ENCODE peak calls at places on chromosomes 16 and 17, in five cellular contexts. K is AG10803, B is heart right ventricle, C is PC-3, G is BE2C. D is an unnamed sample.

GRCh38 chr17:81712468-81713003 is 452 bp downstream of the SLC25A10 start:
- DNase-seq in K (peak; percentile 22), B (no peak), C (peak; percentile 25), G (peak; percentile 62), D (no peak)

GRCh38 chr16:68499011-68499410 is 40.1 kb upstream of the ZFP90 start:
- DNase-seq in K (no peak), B (no peak), C (peak; percentile 19), G (peak; percentile 77), D (no peak)

GRCh38 chr17:62703776-62704380 is 76.4 kb downstream of the MRC2 start:
- DNase-seq in K (peak; percentile 48), B (peak; percentile 62), C (peak; percentile 90), G (peak; percentile 87), D (peak; percentile 78)

GRCh38 chr16:68972008-68972407 is 128.7 kb downstream of the TANGO6 start:
- DNase-seq in K (no peak), B (no peak), C (no peak), G (no peak), D (no peak)

GRCh38 chr16:30977502-30977901 is 7.5 kb upstream of the HSD3B7 start:
- DNase-seq in K (no peak), B (no peak), C (no peak), G (peak; percentile 47), D (no peak)

GRCh38 chr16:87724490-87725291 is 41.1 kb downstream of the KLHDC4 start:
- DNase-seq in K (no peak), B (no peak), C (no peak), G (no peak), D (no peak)

GRCh38 chr17:50265690-50266306 is 8.5 kb upstream of the TMEM92 start:
- DNase-seq in K (no peak), B (no peak), C (no peak), G (no peak), D (no peak)

GRCh38 chr17:77011173-77012011 is 129.4 kb upstream of the SEC14L1 start:
- DNase-seq in K (peak; percentile 29), B (no peak), C (peak; percentile 83), G (peak; percentile 72), D (peak; percentile 75)

GRCh38 chr17:40922239-40922638 is 15.2 kb downstream of the KRT23 start:
- DNase-seq in K (peak; percentile 89), B (no peak), C (peak; percentile 67), G (peak; percentile 18), D (peak; percentile 46)

GRCh38 chr16:23079683-23080221 is 69.5 kb downstream of the USP31 start:
- DNase-seq in K (no peak), B (no peak), C (peak; percentile 75), G (no peak), D (peak; percentile 40)

GRCh38 chr17:49516190-49516589 is 21.1 kb downstream of the NGFR start:
- DNase-seq in K (no peak), B (no peak), C (no peak), G (no peak), D (peak; percentile 35)

GRCh38 chr17:63622571-63623390 is 564 bp downstream of the MAP3K3 start:
- DNase-seq in K (peak; percentile 52), B (peak; percentile 73), C (peak; percentile 58), G (peak; percentile 81), D (peak; percentile 64)

GRCh38 chr17:56779898-56780777 is 53.6 kb downstream of the C17orf67 start:
- DNase-seq in K (peak; percentile 60), B (peak; percentile 62), C (peak; percentile 95), G (peak; percentile 73), D (peak; percentile 85)

GRCh38 chr17:968812-969766 is 10.5 kb downstream of the NXN start:
- DNase-seq in K (no peak), B (no peak), C (no peak), G (no peak), D (no peak)

GRCh38 chr16:85615852-85616607 is 2.9 kb downstream of the GSE1 start:
- DNase-seq in K (peak; percentile 74), B (peak; percentile 75), C (peak; percentile 70), G (peak; percentile 93), D (peak; percentile 89)

GRCh38 chr17:9948967-9949366 is 43.9 kb upstream of the RCVRN start:
- DNase-seq in K (no peak), B (peak; percentile 21), C (no peak), G (no peak), D (no peak)

GRCh38 chr16:85528528-85529387 is 84.4 kb upstream of the GSE1 start:
- DNase-seq in K (no peak), B (no peak), C (no peak), G (peak; percentile 43), D (no peak)

GRCh38 chr17:17089796-17090641 is 47.8 kb downstream of the MPRIP start:
- DNase-seq in K (no peak), B (no peak), C (no peak), G (no peak), D (no peak)

GRCh38 chr17:57114085-57114673 is 29.1 kb downstream of the AKAP1 start:
- DNase-seq in K (peak; percentile 9), B (peak; percentile 31), C (peak; percentile 66), G (peak; percentile 69), D (peak; percentile 68)

GRCh38 chr16:11556214-11556819 is 30.4 kb downstream of the LITAF start:
- DNase-seq in K (no peak), B (no peak), C (no peak), G (no peak), D (no peak)

GRCh38 chr16:53974484-53975115 is 270.6 kb downstream of the FTO start:
- DNase-seq in K (no peak), B (no peak), C (no peak), G (no peak), D (no peak)

GRCh38 chr17:66018786-66019185 is 173.1 kb downstream of the CEP112 start:
- DNase-seq in K (no peak), B (no peak), C (no peak), G (no peak), D (no peak)

GRCh38 chr17:17027442-17028058 is 14.7 kb upstream of the MPRIP start:
- DNase-seq in K (no peak), B (no peak), C (peak; percentile 44), G (no peak), D (no peak)

GRCh38 chr16:57574646-57575467 is 32.4 kb downstream of the ADGRG5 start:
- DNase-seq in K (no peak), B (no peak), C (no peak), G (no peak), D (no peak)

GRCh38 chr16:90020838-90021382 is 1.7 kb upstream of the DBNDD1 start:
- DNase-seq in K (peak; percentile 3), B (peak; percentile 17), C (peak; percentile 12), G (peak; percentile 67), D (no peak)

GRCh38 chr17:79685121-79685520 is 45.6 kb upstream of the ENPP7 start:
- DNase-seq in K (no peak), B (no peak), C (no peak), G (no peak), D (no peak)

GRCh38 chr17:40596261-40596919 is 31.1 kb upstream of the CCR7 start:
- DNase-seq in K (no peak), B (no peak), C (no peak), G (peak; percentile 87), D (peak; percentile 88)

GRCh38 chr16:47460755-47461597 is at the start of the genes ITFG1 and PHKB:
- DNase-seq in K (peak; percentile 92), B (peak; percentile 93), C (peak; percentile 85), G (peak; percentile 96), D (peak; percentile 93)

GRCh38 chr16:74577882-74578366 is 29.0 kb downstream of the GLG1 start:
- DNase-seq in K (peak; percentile 61), B (no peak), C (peak; percentile 75), G (no peak), D (no peak)

GRCh38 chr17:4214142-4214541 is 49.6 kb downstream of the ANKFY1 start:
- DNase-seq in K (no peak), B (no peak), C (no peak), G (no peak), D (no peak)

GRCh38 chr16:78430281-78430680 is 330.8 kb downstream of the WWOX start:
- DNase-seq in K (no peak), B (no peak), C (no peak), G (no peak), D (no peak)

GRCh38 chr16:70750893-70751467 is 50.0 kb downstream of the VAC14 start:
- DNase-seq in K (peak; percentile 91), B (peak; percentile 70), C (no peak), G (no peak), D (peak; percentile 89)

DNA sequence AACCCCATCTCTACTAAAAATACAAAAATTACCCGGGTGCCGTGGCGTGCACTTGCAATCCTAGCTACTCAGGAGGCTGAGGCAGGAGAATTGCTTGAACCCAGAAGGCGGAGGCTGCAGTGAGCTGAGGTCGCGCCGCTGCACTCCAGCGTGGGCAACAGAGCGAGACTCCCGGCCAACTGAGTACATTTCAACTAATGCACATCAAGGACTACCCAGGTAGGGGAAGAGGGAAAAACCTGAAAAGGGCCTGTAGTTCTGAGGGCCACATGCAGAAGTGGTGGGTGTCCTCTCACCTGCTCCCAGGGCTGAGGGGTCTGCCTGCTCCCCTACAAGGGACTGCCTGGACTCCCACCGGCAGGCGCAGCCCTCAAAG is 584 bp upstream of the SLC16A5 start:
- DNase-seq in K (no peak), B (no peak), C (no peak), G (no peak), D (no peak)
- H3K4me3 ChIP-seq in K (peak overlapping the region; percentile 72), B (peak overlapping the region; percentile 24), C (no peak overlapping the region), G (peak overlapping the region; percentile 28), D (peak overlapping the region; percentile 34)

DNA sequence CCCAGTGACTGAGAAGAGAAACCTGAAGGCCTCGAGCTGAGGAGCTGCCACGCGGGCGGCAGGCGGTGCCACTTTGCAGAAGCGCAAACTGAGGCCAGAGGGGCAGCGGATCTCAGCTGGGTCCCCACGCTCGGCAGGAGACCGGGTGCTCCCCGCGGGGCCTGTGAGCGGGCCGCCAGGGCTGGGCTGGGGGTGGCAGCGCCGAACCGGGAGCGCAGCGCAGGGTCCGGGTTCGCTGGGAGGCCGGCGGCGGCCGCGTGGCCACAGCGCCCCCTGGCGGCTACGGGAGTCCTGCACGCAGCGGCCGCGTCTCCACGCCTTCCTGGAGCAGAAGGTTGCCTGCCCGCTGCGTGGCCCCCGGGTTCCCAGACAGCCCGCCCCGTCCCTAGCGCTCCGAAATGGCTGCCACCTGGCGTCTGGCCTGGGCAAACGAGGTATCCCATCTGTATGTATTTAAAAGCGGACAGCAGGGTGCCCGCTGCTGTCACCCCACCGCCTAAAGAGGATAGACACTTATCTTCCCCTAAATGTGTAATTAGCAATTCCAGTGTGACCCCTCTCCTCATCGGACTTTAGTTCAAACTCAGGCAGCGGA is 96.1 kb upstream of the CDH5 start:
- DNase-seq in K (peak; percentile 60), B (peak; percentile 48), C (peak; percentile 70), G (peak; percentile 85), D (peak; percentile 79)
- H3K4me3 ChIP-seq in K (no peak overlapping the region), B (no peak overlapping the region), C (peak overlapping the region; percentile 46), G (peak overlapping the region; percentile 24), D (peak overlapping the region; percentile 47)

GRCh38 chr17:28469376-28469775 is 4.1 kb upstream of the SLC13A2 start:
- DNase-seq in K (no peak), B (no peak), C (no peak), G (no peak), D (no peak)

GRCh38 chr17:28466521-28467048 is 6.9 kb upstream of the SLC13A2 start:
- DNase-seq in K (no peak), B (no peak), C (no peak), G (no peak), D (peak; percentile 25)

GRCh38 chr17:28466001-28466400 is 7.4 kb upstream of the SLC13A2 start:
- DNase-seq in K (no peak), B (no peak), C (no peak), G (no peak), D (no peak)

GRCh38 chr17:28468781-28469180 is 4.7 kb upstream of the SLC13A2 start:
- DNase-seq in K (no peak), B (no peak), C (peak; percentile 32), G (no peak), D (no peak)

GRCh38 chr17:28467456-28468025 is 5.9 kb upstream of the SLC13A2 start:
- DNase-seq in K (peak; percentile 79), B (no peak), C (no peak), G (no peak), D (no peak)
- H3K4me3 ChIP-seq in K (no peak overlapping the region), B (no peak overlapping the region), C (no peak overlapping the region), G (no peak overlapping the region), D (no peak overlapping the region)

GRCh38 chr17:74433421-74434121 is 1.7 kb downstream of the GPRC5C start:
- DNase-seq in K (no peak), B (no peak), C (peak; percentile 19), G (no peak), D (no peak)
- H3K4me3 ChIP-seq in K (no peak overlapping the region), B (no peak overlapping the region), C (peak overlapping the region; percentile 80), G (no peak overlapping the region), D (no peak overlapping the region)